ENCODE peak calls at places on chromosome 20, in ten cellular contexts. P, O, N, Y, R, F, M, X, Z and G are unnamed samples.

GRCh38 chr20:19835533-19836222 is 77.6 kb downstream of the RIN2 start:
- DNase-seq in X (no peak), Y (no peak), F (no peak), P (no peak), Z (no peak), N (no peak), O (no peak), M (peak; percentile 61), R (no peak), G (no peak)

GRCh38 chr20:17916365-17916996 is 52.1 kb downstream of the SNX5 start:
- DNase-seq in M (no peak), P (no peak), Y (peak; percentile 46), O (no peak), R (no peak), N (peak; percentile 35), F (no peak), Z (peak; percentile 25), X (no peak), G (no peak)

GRCh38 chr20:53116733-53117132 is 144.6 kb downstream of the TSHZ2 start:
- DNase-seq in F (no peak), M (no peak), R (no peak), P (no peak), Y (no peak), O (no peak), N (no peak), X (no peak), Z (no peak), G (no peak)

GRCh38 chr20:5402903-5403531 is 86.3 kb upstream of the PROKR2 start:
- DNase-seq in X (no peak), Y (no peak), F (no peak), O (peak; percentile 54), N (no peak), P (no peak), M (no peak), R (no peak), Z (peak; percentile 51), G (peak; percentile 74)

GRCh38 chr20:19210426-19211155 is 1.9 kb upstream of the SLC24A3 start:
- DNase-seq in P (no peak), X (no peak), N (no peak), M (no peak), Y (no peak), O (no peak), F (no peak), Z (no peak), R (no peak), G (no peak)

GRCh38 chr20:12203981-12204380 is 286.3 kb downstream of the BTBD3 start:
- DNase-seq in O (no peak), Y (no peak), F (no peak), N (no peak), Z (no peak), M (no peak), R (no peak), P (no peak), X (no peak), G (no peak)

GRCh38 chr20:12924126-12924525 is 84.6 kb upstream of the SPTLC3 start:
- DNase-seq in Y (no peak), F (no peak), M (no peak), X (no peak), R (no peak), N (no peak), Z (no peak), O (no peak), P (no peak), G (no peak)

GRCh38 chr20:40276291-40276690 is 412.7 kb downstream of the MAFB start:
- DNase-seq in P (no peak), F (no peak), Z (no peak), X (no peak), O (no peak), R (no peak), N (no peak), M (peak; percentile 52), Y (no peak), G (no peak)

GRCh38 chr20:1567392-1568165 is 10.1 kb upstream of the SIRPD start:
- DNase-seq in R (no peak), M (no peak), X (no peak), Y (no peak), F (no peak), Z (no peak), N (no peak), P (peak; percentile 83), O (no peak), G (no peak)

GRCh38 chr20:14127831-14128230 is 132.5 kb downstream of the MACROD2 start:
- DNase-seq in R (no peak), Y (no peak), N (no peak), X (no peak), M (no peak), P (no peak), Z (no peak), O (no peak), F (no peak), G (no peak)

GRCh38 chr20:51661609-51662178 is 106.5 kb downstream of the ATP9A start:
- DNase-seq in M (no peak), Y (no peak), Z (peak; percentile 37), O (peak; percentile 87), F (no peak), R (peak; percentile 16), P (no peak), N (peak; percentile 28), X (no peak), G (no peak)

GRCh38 chr20:47655635-47656034 is 129.6 kb downstream of the SULF2 start:
- DNase-seq in Y (no peak), O (no peak), M (no peak), R (no peak), F (no peak), P (no peak), Z (no peak), X (no peak), N (no peak), G (no peak)

GRCh38 chr20:24662286-24662685 is 192.9 kb downstream of the SYNDIG1 start:
- DNase-seq in M (no peak), X (peak; percentile 37), Z (no peak), P (no peak), R (no peak), Y (no peak), N (no peak), O (no peak), F (no peak), G (no peak)

GRCh38 chr20:33896509-33896908 is 85.4 kb downstream of the CHMP4B start:
- DNase-seq in N (peak; percentile 75), X (no peak), M (no peak), R (no peak), O (no peak), P (no peak), F (no peak), Z (no peak), Y (peak; percentile 9), G (no peak)

GRCh38 chr20:14919473-14920157 is 582.2 kb upstream of the FLRT3 start:
- DNase-seq in Y (peak; percentile 37), R (no peak), F (no peak), O (peak; percentile 67), M (no peak), X (no peak), N (no peak), Z (no peak), P (peak; percentile 76), G (peak; percentile 49)

GRCh38 chr20:13105864-13106457 is 97.2 kb downstream of the SPTLC3 start:
- DNase-seq in P (no peak), Y (no peak), N (peak; percentile 71), Z (peak; percentile 38), M (no peak), X (no peak), O (no peak), F (peak; percentile 4), R (no peak), G (no peak)

DNA sequence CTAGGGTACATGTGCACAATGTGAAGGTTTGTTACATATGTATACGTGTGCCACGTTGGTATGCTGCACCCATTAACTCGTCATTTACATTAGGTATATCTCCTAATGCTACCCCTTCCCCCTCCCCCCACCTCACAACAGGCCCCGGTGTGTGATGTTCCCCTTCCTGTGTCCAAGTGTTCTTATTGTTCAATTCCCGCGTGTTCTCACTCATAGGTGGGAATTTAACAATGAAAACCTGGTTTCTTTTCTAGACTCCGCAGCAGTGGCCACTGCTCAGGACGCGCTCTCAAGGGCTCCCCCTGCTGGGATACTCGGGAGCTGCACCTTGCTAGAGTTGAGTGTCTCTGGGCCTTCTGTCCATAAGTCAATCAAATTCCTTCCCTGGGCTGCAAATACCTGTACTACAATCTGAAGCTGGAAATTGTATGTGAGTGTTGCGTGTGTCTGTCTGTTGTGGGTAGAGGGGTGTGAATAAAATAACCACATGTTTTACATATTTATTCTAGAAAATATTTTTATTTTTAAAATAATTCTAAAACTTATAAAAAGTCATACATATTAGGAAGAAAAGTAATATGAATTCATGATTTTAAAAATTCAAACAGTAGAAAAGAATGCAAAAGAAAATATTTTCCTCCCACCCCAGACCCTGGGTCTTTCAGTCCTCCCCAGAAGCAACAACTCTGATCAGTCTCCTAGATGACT is 8.2 kb upstream of the CEP250 start:
- DNase-seq in O (peak; percentile 96), Y (peak; percentile 74), Z (peak; percentile 88), M (peak; percentile 86), F (no peak), N (peak; percentile 77), X (peak; percentile 94), R (peak; percentile 95), P (no peak), G (peak; percentile 69)
- H3K4me3 ChIP-seq in O (peak overlapping the region; percentile 28), Y (no peak overlapping the region), Z (peak overlapping the region; percentile 52), M (peak overlapping the region; percentile 57), F (peak overlapping the region; percentile 23), N (peak overlapping the region; percentile 51), X (no peak overlapping the region), R (no peak overlapping the region), P (no peak overlapping the region), G (no peak overlapping the region)

GRCh38 chr20:21520702-21521595 is 7.1 kb upstream of the NKX2-2 start:
- DNase-seq in Z (no peak), Y (no peak), X (no peak), M (no peak), O (no peak), P (no peak), R (no peak), N (no peak), F (no peak), G (no peak)
- H3K4me3 ChIP-seq in Z (no peak overlapping the region), Y (no peak overlapping the region), X (no peak overlapping the region), M (no peak overlapping the region), O (no peak overlapping the region), P (no peak overlapping the region), R (no peak overlapping the region), N (no peak overlapping the region), F (no peak overlapping the region), G (peak overlapping the region; percentile 32)

GRCh38 chr20:8330316-8330784 is 198.3 kb downstream of the PLCB1 start:
- DNase-seq in Y (no peak), O (no peak), Z (no peak), M (no peak), P (no peak), X (no peak), F (no peak), R (no peak), N (peak; percentile 6), G (no peak)
- H3K4me3 ChIP-seq in Y (no peak overlapping the region), O (no peak overlapping the region), Z (no peak overlapping the region), M (no peak overlapping the region), P (no peak overlapping the region), X (no peak overlapping the region), F (no peak overlapping the region), R (no peak overlapping the region), N (no peak overlapping the region), G (no peak overlapping the region)

DNA sequence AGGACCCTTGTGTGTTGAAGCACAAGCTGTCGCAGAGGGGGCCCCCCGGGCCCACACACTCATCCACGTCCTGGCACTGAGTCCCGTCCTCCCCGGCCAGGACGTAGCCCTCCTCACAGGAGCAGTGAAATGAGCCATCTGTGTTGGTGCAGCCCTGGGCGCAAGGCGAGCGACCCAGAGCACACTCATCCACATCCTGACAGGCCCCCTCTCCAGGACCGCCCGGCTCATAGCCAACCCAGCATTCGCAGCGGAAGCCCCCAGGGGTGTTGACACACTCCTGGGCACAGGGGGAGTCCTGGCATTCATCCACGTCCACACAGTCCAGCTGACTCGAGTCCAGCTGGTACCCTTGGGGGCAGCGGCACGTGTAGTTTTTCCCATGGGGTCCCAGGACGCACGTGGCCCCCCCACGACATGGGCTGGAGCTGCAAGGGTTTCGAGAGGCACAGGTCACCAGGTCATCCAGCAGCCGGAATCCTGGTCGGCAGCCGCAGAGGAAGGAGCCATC is 1.2 kb downstream of the CD93 start:
- DNase-seq in O (no peak), Z (no peak), P (no peak), X (no peak), R (no peak), F (no peak), Y (no peak), M (no peak), N (no peak), G (no peak)
- H3K4me3 ChIP-seq in O (no peak overlapping the region), Z (no peak overlapping the region), P (no peak overlapping the region), X (peak overlapping the region; percentile 21), R (no peak overlapping the region), F (no peak overlapping the region), Y (no peak overlapping the region), M (peak overlapping the region; percentile 66), N (no peak overlapping the region), G (no peak overlapping the region)